ENCODE peak calls at places on chromosomes 11 and 22, in nine cellular contexts. V, E, N, I, S, J, U, R and F are unnamed samples.

GRCh38 chr11:77081381-77081851 is 14.6 kb downstream of the CAPN5 start:
- DNase-seq in I (no peak), U (no peak), R (no peak), V (peak; percentile 15), N (no peak), E (peak; percentile 13), J (no peak), S (no peak), F (no peak)

GRCh38 chr11:10122337-10123197 is 171.5 kb downstream of the SBF2 start:
- DNase-seq in V (no peak), E (no peak), I (no peak), N (peak; percentile 92), S (peak; percentile 57), R (no peak), U (peak; percentile 53), J (no peak), F (no peak)

GRCh38 chr11:10524471-10524870 is 16.5 kb downstream of the RNF141 start:
- DNase-seq in N (no peak), U (no peak), R (no peak), S (no peak), I (no peak), E (no peak), V (no peak), J (no peak), F (no peak)

GRCh38 chr11:37630866-37631265 is 1032.8 kb upstream of the RAG2 start:
- DNase-seq in U (no peak), E (no peak), R (no peak), N (no peak), J (no peak), I (no peak), V (no peak), S (no peak), F (no peak)

GRCh38 chr11:122165972-122166371 is 50.0 kb upstream of the BLID start:
- DNase-seq in E (no peak), U (peak; percentile 52), S (no peak), R (no peak), N (no peak), V (no peak), J (no peak), I (no peak), F (no peak)

GRCh38 chr11:115207916-115208315 is 296.3 kb downstream of the CADM1 start:
- DNase-seq in N (no peak), R (no peak), S (no peak), J (no peak), I (no peak), U (no peak), V (no peak), E (no peak), F (no peak)

GRCh38 chr11:120403966-120404365 is 67.8 kb downstream of the ARHGEF12 start:
- DNase-seq in S (no peak), R (no peak), J (no peak), N (no peak), I (no peak), E (no peak), U (no peak), V (no peak), F (no peak)

GRCh38 chr11:130023204-130023603 is 20.6 kb upstream of the PRDM10 start:
- DNase-seq in R (no peak), N (peak; percentile 71), U (peak; percentile 68), I (no peak), E (no peak), S (peak; percentile 48), V (no peak), J (no peak), F (no peak)

GRCh38 chr11:6757373-6757967 is 14.3 kb downstream of the OR2AG2 start:
- DNase-seq in V (peak; percentile 15), N (peak; percentile 31), S (peak; percentile 59), R (no peak), J (peak; percentile 33), U (peak; percentile 75), E (peak; percentile 36), I (peak; percentile 58), F (peak; percentile 56)

GRCh38 chr11:128592454-128592853 is 5.1 kb upstream of the ETS1 start:
- DNase-seq in J (no peak), S (no peak), R (no peak), N (no peak), V (no peak), U (no peak), I (no peak), E (no peak), F (no peak)

GRCh38 chr11:129285387-129285786 is 90.3 kb upstream of the BARX2 start:
- DNase-seq in R (no peak), E (no peak), V (no peak), N (no peak), J (no peak), U (peak; percentile 24), S (no peak), I (no peak), F (no peak)

GRCh38 chr11:75773595-75774353 is 5.2 kb downstream of the DGAT2 start:
- DNase-seq in N (no peak), S (no peak), U (no peak), R (no peak), E (no peak), I (no peak), J (no peak), V (no peak), F (no peak)

GRCh38 chr11:105489431-105489830 is 120.4 kb upstream of the GRIA4 start:
- DNase-seq in U (peak; percentile 43), J (no peak), N (peak; percentile 4), V (no peak), R (no peak), S (peak; percentile 22), E (peak; percentile 16), I (no peak), F (no peak)

GRCh38 chr11:116660011-116660410 is 112.8 kb downstream of the BUD13 start:
- DNase-seq in E (no peak), N (no peak), J (no peak), R (no peak), U (no peak), S (no peak), V (no peak), I (no peak), F (no peak)

GRCh38 chr11:42819126-42819525 is 492.7 kb upstream of the API5 start:
- DNase-seq in S (no peak), U (no peak), V (no peak), N (no peak), J (no peak), I (no peak), E (no peak), R (no peak), F (no peak)

GRCh38 chr11:28011813-28012212 is 96.1 kb downstream of the KIF18A start:
- DNase-seq in J (no peak), S (no peak), U (no peak), E (no peak), R (no peak), I (no peak), V (no peak), N (no peak), F (no peak)

GRCh38 chr22:36873614-36874308 is 13.0 kb downstream of the NCF4 start:
- DNase-seq in E (no peak), V (no peak), N (peak; percentile 28), R (no peak), I (no peak), S (peak; percentile 45), J (no peak), U (peak; percentile 90), F (peak; percentile 25)

GRCh38 chr11:134050541-134051383 is 18.1 kb upstream of the JAM3 start:
- DNase-seq in S (peak; percentile 49), J (peak; percentile 65), I (no peak), V (peak; percentile 88), U (peak; percentile 70), R (no peak), N (no peak), E (peak; percentile 73), F (peak; percentile 68)
- H3K4me3 ChIP-seq in S (peak overlapping the region; percentile 35), J (no peak overlapping the region), I (no peak overlapping the region), V (no peak overlapping the region), U (no peak overlapping the region), R (peak overlapping the region; percentile 15), N (peak overlapping the region; percentile 35), E (no peak overlapping the region), F (no peak overlapping the region)

DNA sequence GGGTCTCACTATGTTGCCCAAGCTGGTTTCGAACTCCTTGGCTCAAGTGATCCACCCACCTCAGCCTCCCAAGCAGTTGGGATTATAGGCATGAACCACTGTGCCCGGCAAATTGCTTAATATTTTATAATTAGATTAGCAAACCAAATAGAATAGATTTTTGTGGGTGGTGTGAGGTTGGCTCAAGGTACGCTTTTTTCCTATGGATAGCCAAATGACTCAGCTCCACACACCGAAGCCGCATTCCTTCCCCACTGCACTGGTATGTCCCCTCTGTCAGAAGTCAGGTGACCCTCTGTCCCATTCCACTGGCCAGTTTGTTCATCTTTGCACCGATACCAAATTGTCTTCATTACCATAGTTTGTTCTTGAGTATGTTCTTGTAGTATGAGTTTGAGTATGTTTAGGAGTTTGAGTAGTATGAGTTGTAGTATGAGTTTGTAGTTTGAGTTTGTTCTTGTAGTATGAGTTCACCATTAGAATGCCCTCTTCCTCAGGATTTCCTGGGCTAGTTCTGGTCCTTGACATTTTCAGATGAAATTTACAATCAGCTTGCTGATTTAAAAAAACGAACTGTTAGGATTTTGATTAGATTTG is 19.4 kb downstream of the SUSD2 start:
- DNase-seq in U (peak; percentile 78), R (no peak), V (no peak), E (no peak), S (peak; percentile 51), J (no peak), N (peak; percentile 92), I (no peak), F (no peak)
- H3K4me1 ChIP-seq in U (no peaks in the 10 kb centered on the region), R (peaks cover 10% of the 10 kb centered on the region), V (no peaks in the 10 kb centered on the region), E (peaks cover under 1% of the 10 kb centered on the region), S (peaks cover 5% of the 10 kb centered on the region), J (no peaks in the 10 kb centered on the region), N (peaks cover 8% of the 10 kb centered on the region), I (no peaks in the 10 kb centered on the region), F (no peaks in the 10 kb centered on the region)

GRCh38 chr22:49855491-49855911 is 1.9 kb downstream of the ZBED4 start:
- DNase-seq in U (peak; percentile 27), R (no peak), V (no peak), I (no peak), N (peak; percentile 29), S (peak; percentile 33), J (no peak), E (no peak), F (no peak)
- H3K4me3 ChIP-seq in U (no peak overlapping the region), R (peak overlapping the region; percentile 69), V (no peak overlapping the region), I (no peak overlapping the region), N (peak overlapping the region; percentile 94), S (peak overlapping the region; percentile 78), J (peak overlapping the region; percentile 62), E (no peak overlapping the region), F (no peak overlapping the region)

GRCh38 chr11:46677169-46677568 is 23.2 kb downstream of the ARHGAP1 start:
- DNase-seq in U (no peak), V (no peak), N (no peak), E (no peak), J (no peak), I (no peak), S (no peak), R (no peak), F (no peak)
- H3K4me1 ChIP-seq in U (peaks cover 14% of the 10 kb centered on the region), V (peaks cover 22% of the 10 kb centered on the region), N (peaks cover 19% of the 10 kb centered on the region), E (peaks cover 17% of the 10 kb centered on the region), J (peaks cover 52% of the 10 kb centered on the region), I (peaks cover 36% of the 10 kb centered on the region), S (peaks cover 10% of the 10 kb centered on the region), R (peaks cover 55% of the 10 kb centered on the region), F (peaks cover 53% of the 10 kb centered on the region)

GRCh38 chr11:61581931-61582330 is 1.1 kb upstream of the SYT7 start:
- DNase-seq in J (no peak), R (no peak), E (no peak), I (no peak), V (no peak), S (no peak), U (no peak), N (no peak), F (peak; percentile 5)
- H3K4me3 ChIP-seq in J (no peak overlapping the region), R (no peak overlapping the region), E (no peak overlapping the region), I (no peak overlapping the region), V (no peak overlapping the region), S (no peak overlapping the region), U (no peak overlapping the region), N (no peak overlapping the region), F (no peak overlapping the region)